ENCODE peak calls at places on chromosomes 13 and 19, in ten cellular contexts. T is kidney; D is kidney tubule cell; X is stimulated activated CD8-positive, alpha-beta memory T cell treated with anti-CD3 and anti-CD28 coated beads, Interleukin-2, amount 100 ng/mL, for 48 hours; U is fibroblast of pulmonary artery; B is NCI-H2171; H is Kasumi-1; L is stimulated activated CD4-positive, alpha-beta T cell treated with anti-CD3 and anti-CD28 coated beads, Interleukin-1b, Interleukin-23, amount 100 ng/mL, for 1 hour; N is endodermal cell; A is RPMI7951. S is an unnamed sample.

GRCh38 chr13:39765801-39766463 is 110.5 kb downstream of the COG6 start:
- DNase-seq in A (peak; percentile 63), B (peak; percentile 86), X (no peak), L (no peak), U (no peak), H (no peak), D (peak; percentile 21), T (peak; percentile 66), N (peak; percentile 76), S (no peak)

GRCh38 chr19:30256510-30256850 is 115.7 kb upstream of the ZNF536 start:
- DNase-seq in U (no peak), B (no peak), L (no peak), H (no peak), D (no peak), A (no peak), T (no peak), X (no peak), N (peak; percentile 52), S (no peak)

GRCh38 chr19:30362156-30362754 is 9.9 kb upstream of the ZNF536 start:
- DNase-seq in A (peak; percentile 64), N (peak; percentile 30), D (no peak), H (no peak), L (no peak), T (no peak), X (no peak), B (no peak), U (no peak), S (no peak)

GRCh38 chr19:56725829-56726424 is 54.4 kb upstream of the ZNF835 start:
- DNase-seq in H (no peak), U (peak; percentile 1), B (no peak), T (no peak), D (no peak), L (no peak), A (peak; percentile 25), X (no peak), N (no peak), S (no peak)

GRCh38 chr13:100197591-100198365 is 108.9 kb downstream of the PCCA start:
- DNase-seq in D (no peak), X (no peak), N (no peak), U (no peak), T (no peak), H (no peak), B (no peak), A (no peak), L (no peak), S (no peak)

GRCh38 chr19:5627395-5627904 is 4.6 kb downstream of the SAFB start:
- DNase-seq in U (no peak), T (no peak), X (peak; percentile 24), D (peak; percentile 41), L (no peak), N (peak; percentile 55), B (peak; percentile 73), H (peak; percentile 97), A (peak; percentile 22), S (no peak)

GRCh38 chr19:39131255-39131755 is 5.7 kb downstream of the PAK4 start:
- DNase-seq in T (peak; percentile 84), X (no peak), H (no peak), N (no peak), L (no peak), D (peak; percentile 50), A (no peak), B (peak; percentile 74), U (peak; percentile 34), S (no peak)

GRCh38 chr13:91596832-91597231 is 198.4 kb downstream of the GPC5 start:
- DNase-seq in B (no peak), A (no peak), U (no peak), T (no peak), D (no peak), L (no peak), X (no peak), N (no peak), H (no peak), S (no peak)

GRCh38 chr13:108621421-108621820 is 8.0 kb upstream of the MYO16 start:
- DNase-seq in A (no peak), L (no peak), X (no peak), H (no peak), N (no peak), B (no peak), D (peak; percentile 90), T (no peak), U (no peak), S (no peak)

GRCh38 chr19:51366999-51367564 is 894 bp upstream of the ETFB start:
- DNase-seq in D (no peak), U (no peak), N (no peak), A (no peak), X (no peak), T (peak; percentile 90), L (peak; percentile 15), H (peak; percentile 27), B (no peak), S (no peak)

GRCh38 chr19:7729831-7730285 is 2.1 kb downstream of the CLEC4G start:
- DNase-seq in H (no peak), D (no peak), X (no peak), N (peak; percentile 67), L (no peak), B (peak; percentile 60), U (no peak), A (no peak), T (peak; percentile 73), S (no peak)

GRCh38 chr13:76820759-76821158 is 65.4 kb downstream of the KCTD12 start:
- DNase-seq in N (no peak), T (no peak), L (no peak), B (no peak), X (no peak), A (peak; percentile 16), D (no peak), U (peak; percentile 62), H (no peak), S (no peak)

GRCh38 chr19:31946491-31946890 is 398.9 kb upstream of the ZNF507 start:
- DNase-seq in T (no peak), N (peak; percentile 46), A (no peak), U (no peak), X (no peak), B (no peak), H (no peak), D (no peak), L (no peak), S (no peak)

GRCh38 chr19:45863840-45864628 is at the start of gene FOXA3:
- DNase-seq in L (peak; percentile 21), T (peak; percentile 84), U (peak; percentile 25), D (peak; percentile 69), B (no peak), X (peak; percentile 49), A (peak; percentile 40), H (peak; percentile 31), N (peak; percentile 90), S (no peak)

GRCh38 chr19:49058592-49058991 is 1.0 kb upstream of the CGB7 start:
- DNase-seq in U (no peak), B (no peak), L (no peak), N (peak; percentile 83), H (no peak), D (peak; percentile 21), X (peak; percentile 15), A (no peak), T (no peak), S (no peak)

GRCh38 chr19:49950956-49951526 is 9.9 kb downstream of the SIGLEC11 start:
- DNase-seq in L (no peak), D (no peak), T (peak; percentile 49), H (no peak), B (no peak), N (no peak), U (no peak), A (no peak), X (no peak), S (no peak)

GRCh38 chr19:41746593-41747227 is 8.6 kb upstream of the CEACAM6 start:
- DNase-seq in H (peak; percentile 76), T (no peak), L (peak; percentile 15), N (peak; percentile 80), A (peak; percentile 47), X (peak; percentile 23), U (peak; percentile 60), D (peak; percentile 67), B (peak; percentile 5), S (peak; percentile 50)

GRCh38 chr13:41352935-41353801 is 42.1 kb downstream of the NAA16 start:
- DNase-seq in X (no peak), A (peak; percentile 46), D (peak; percentile 70), T (no peak), L (peak; percentile 12), U (peak; percentile 80), H (peak; percentile 54), B (no peak), N (peak; percentile 73), S (no peak)

GRCh38 chr13:106139407-106139806 is 396.1 kb downstream of the EFNB2 start:
- DNase-seq in U (no peak), N (no peak), B (no peak), D (no peak), T (no peak), X (no peak), A (no peak), H (no peak), L (no peak), S (no peak)

GRCh38 chr13:108470921-108471320 is 158.5 kb upstream of the MYO16 start:
- DNase-seq in X (no peak), D (no peak), B (no peak), L (no peak), U (no peak), A (no peak), T (no peak), N (no peak), H (no peak), S (no peak)

GRCh38 chr19:12155324-12155723 is 1.2 kb downstream of the ZNF625 start:
- DNase-seq in A (no peak), X (no peak), N (no peak), D (no peak), L (no peak), T (no peak), H (no peak), B (no peak), U (no peak), S (no peak)

GRCh38 chr19:46537136-46538097 is 41.8 kb upstream of the PNMA8B start:
- DNase-seq in U (peak; percentile 61), N (peak; percentile 85), L (peak; percentile 50), D (peak; percentile 34), T (no peak), A (peak; percentile 47), X (peak; percentile 60), B (no peak), H (peak; percentile 39), S (no peak)

GRCh38 chr19:4181053-4181508 is 1.3 kb downstream of the SIRT6 start:
- DNase-seq in T (no peak), X (no peak), B (no peak), U (no peak), N (peak; percentile 38), D (no peak), A (no peak), H (no peak), L (no peak), S (no peak)

GRCh38 chr19:34171539-34171876 is 796 bp upstream of the LSM14A start:
- DNase-seq in T (no peak), L (peak; percentile 10), N (no peak), X (peak; percentile 38), U (peak; percentile 37), H (peak; percentile 69), D (peak; percentile 32), B (no peak), A (peak; percentile 74), S (no peak)